ENCODE peak calls at places on chromosomes 6 and 20, in eight cellular contexts. One of them, this sample, is unnamed.

GRCh38 chr20:37345339-37346231 is at the start of gene SRC:
- DNase-seq in left cardiac atrium: peak
- DNase-seq in dorsolateral prefrontal cortex: peak
- DNase-seq in OCI-LY7: no peak
- DNase-seq in ELR: peak
- DNase-seq in hepatic stellate cell: peak
- DNase-seq in NB4: peak
- DNase-seq in T-helper 2 cell: peak
- DNase-seq in this sample: peak

GRCh38 chr6:146860583-146860982 is 261.8 kb downstream of the ADGB start:
- DNase-seq in OCI-LY7: no peak
- DNase-seq in left cardiac atrium: no peak
- DNase-seq in dorsolateral prefrontal cortex: no peak
- DNase-seq in hepatic stellate cell: no peak
- DNase-seq in NB4: no peak
- DNase-seq in ELR: no peak
- DNase-seq in T-helper 2 cell: no peak
- DNase-seq in this sample: no peak

GRCh38 chr6:163876391-163876790 is 461.9 kb downstream of the QKI start:
- DNase-seq in ELR: no peak
- DNase-seq in hepatic stellate cell: no peak
- DNase-seq in dorsolateral prefrontal cortex: no peak
- DNase-seq in T-helper 2 cell: no peak
- DNase-seq in OCI-LY7: no peak
- DNase-seq in left cardiac atrium: no peak
- DNase-seq in NB4: no peak
- DNase-seq in this sample: no peak

GRCh38 chr6:56772737-56773184 is 130.1 kb upstream of the DST start:
- DNase-seq in dorsolateral prefrontal cortex: peak
- DNase-seq in T-helper 2 cell: no peak
- DNase-seq in hepatic stellate cell: no peak
- DNase-seq in NB4: no peak
- DNase-seq in ELR: peak
- DNase-seq in left cardiac atrium: peak
- DNase-seq in OCI-LY7: no peak
- DNase-seq in this sample: no peak

GRCh38 chr20:50824137-50824536 is 29.3 kb downstream of the BCAS4 start:
- DNase-seq in left cardiac atrium: peak
- DNase-seq in dorsolateral prefrontal cortex: no peak
- DNase-seq in NB4: no peak
- DNase-seq in T-helper 2 cell: no peak
- DNase-seq in ELR: peak
- DNase-seq in OCI-LY7: no peak
- DNase-seq in hepatic stellate cell: peak
- DNase-seq in this sample: no peak

GRCh38 chr6:158347335-158347734 is 35.1 kb downstream of the TULP4 start:
- DNase-seq in T-helper 2 cell: no peak
- DNase-seq in dorsolateral prefrontal cortex: no peak
- DNase-seq in OCI-LY7: no peak
- DNase-seq in left cardiac atrium: no peak
- DNase-seq in ELR: peak
- DNase-seq in hepatic stellate cell: no peak
- DNase-seq in NB4: no peak
- DNase-seq in this sample: no peak

GRCh38 chr6:160733045-160733646 is 31.1 kb downstream of the PLG start:
- DNase-seq in NB4: peak
- DNase-seq in dorsolateral prefrontal cortex: peak
- DNase-seq in left cardiac atrium: peak
- DNase-seq in ELR: peak
- DNase-seq in OCI-LY7: peak
- DNase-seq in T-helper 2 cell: no peak
- DNase-seq in hepatic stellate cell: peak
- DNase-seq in this sample: peak

GRCh38 chr20:31987744-31988143 is 19.8 kb downstream of the XKR7 start:
- DNase-seq in left cardiac atrium: no peak
- DNase-seq in OCI-LY7: no peak
- DNase-seq in T-helper 2 cell: no peak
- DNase-seq in NB4: no peak
- DNase-seq in dorsolateral prefrontal cortex: no peak
- DNase-seq in hepatic stellate cell: no peak
- DNase-seq in ELR: peak
- DNase-seq in this sample: no peak

GRCh38 chr20:14189794-14190402 is 147.5 kb downstream of the FLRT3 start:
- DNase-seq in NB4: peak
- DNase-seq in OCI-LY7: peak
- DNase-seq in hepatic stellate cell: peak
- DNase-seq in ELR: peak
- DNase-seq in left cardiac atrium: no peak
- DNase-seq in T-helper 2 cell: no peak
- DNase-seq in dorsolateral prefrontal cortex: no peak
- DNase-seq in this sample: peak

GRCh38 chr6:159979136-159979874 is 10.4 kb downstream of the IGF2R start:
- DNase-seq in OCI-LY7: peak
- DNase-seq in left cardiac atrium: no peak
- DNase-seq in ELR: peak
- DNase-seq in NB4: peak
- DNase-seq in hepatic stellate cell: no peak
- DNase-seq in dorsolateral prefrontal cortex: no peak
- DNase-seq in T-helper 2 cell: no peak
- DNase-seq in this sample: peak

GRCh38 chr20:49937023-49937929 is 1.1 kb downstream of the RNF114 start:
- DNase-seq in OCI-LY7: no peak
- DNase-seq in left cardiac atrium: no peak
- DNase-seq in NB4: peak
- DNase-seq in ELR: peak
- DNase-seq in dorsolateral prefrontal cortex: no peak
- DNase-seq in hepatic stellate cell: no peak
- DNase-seq in T-helper 2 cell: no peak
- DNase-seq in this sample: peak

GRCh38 chr6:135474362-135474761 is 23.2 kb downstream of the AHI1 start:
- DNase-seq in ELR: no peak
- DNase-seq in left cardiac atrium: no peak
- DNase-seq in dorsolateral prefrontal cortex: no peak
- DNase-seq in NB4: no peak
- DNase-seq in OCI-LY7: no peak
- DNase-seq in hepatic stellate cell: no peak
- DNase-seq in T-helper 2 cell: no peak
- DNase-seq in this sample: no peak

This sample was measured in KBM-7.